ENCODE peak calls at places on chromosome 17, in seven cellular contexts. I, E, V, P, Q, L and O are unnamed samples.

GRCh38 chr17:38464251-38464722 is 36.0 kb downstream of the ARHGAP23 start:
- DNase-seq in V (no peak), Q (no peak), E (no peak), P (no peak), L (peak; percentile 34), I (peak; percentile 72), O (peak; percentile 16)

GRCh38 chr17:38428643-38429371 is 543 bp downstream of the ARHGAP23 start:
- DNase-seq in L (peak; percentile 60), E (peak; percentile 50), Q (peak; percentile 69), P (no peak), V (no peak), I (peak; percentile 68), O (no peak)

GRCh38 chr17:51056813-51057510 is 63.7 kb downstream of the SPAG9 start:
- DNase-seq in Q (peak; percentile 62), L (peak; percentile 99), V (peak; percentile 94), P (peak; percentile 87), E (peak; percentile 20), I (no peak), O (peak; percentile 32)

GRCh38 chr17:42075789-42076188 is 22.5 kb downstream of the ZNF385C start:
- DNase-seq in L (no peak), P (no peak), I (no peak), Q (no peak), E (no peak), V (no peak), O (no peak)

GRCh38 chr17:40596261-40596919 is 31.1 kb upstream of the CCR7 start:
- DNase-seq in I (no peak), Q (no peak), P (no peak), L (no peak), E (no peak), V (no peak), O (no peak)

GRCh38 chr17:3710951-3711383 is 12.7 kb upstream of the HASPIN start:
- DNase-seq in P (no peak), L (peak; percentile 73), V (peak; percentile 40), E (no peak), Q (peak; percentile 96), I (no peak), O (peak; percentile 85)

GRCh38 chr17:49926886-49927285 is 42.1 kb upstream of the DLX4 start:
- DNase-seq in P (no peak), L (peak; percentile 6), E (no peak), Q (no peak), I (peak; percentile 75), V (no peak), O (no peak)

GRCh38 chr17:48375356-48375755 is 54.7 kb downstream of the SKAP1 start:
- DNase-seq in Q (no peak), V (no peak), P (no peak), E (no peak), L (peak; percentile 58), I (no peak), O (no peak)

GRCh38 chr17:74840500-74840899 is 19.2 kb downstream of the GRIN2C start:
- DNase-seq in I (no peak), Q (no peak), P (no peak), E (no peak), V (no peak), L (no peak), O (no peak)

GRCh38 chr17:74842146-74842598 is 17.5 kb downstream of the GRIN2C start:
- DNase-seq in Q (no peak), E (no peak), I (no peak), V (no peak), P (no peak), L (peak; percentile 7), O (no peak)

GRCh38 chr17:74840989-74841666 is 18.6 kb downstream of the GRIN2C start:
- DNase-seq in V (peak; percentile 24), Q (no peak), P (no peak), E (no peak), L (peak; percentile 27), I (peak; percentile 69), O (no peak)

GRCh38 chr17:74843352-74843627 is 16.4 kb downstream of the GRIN2C start:
- DNase-seq in V (no peak), L (no peak), E (no peak), I (no peak), Q (no peak), P (no peak), O (no peak)

DNA sequence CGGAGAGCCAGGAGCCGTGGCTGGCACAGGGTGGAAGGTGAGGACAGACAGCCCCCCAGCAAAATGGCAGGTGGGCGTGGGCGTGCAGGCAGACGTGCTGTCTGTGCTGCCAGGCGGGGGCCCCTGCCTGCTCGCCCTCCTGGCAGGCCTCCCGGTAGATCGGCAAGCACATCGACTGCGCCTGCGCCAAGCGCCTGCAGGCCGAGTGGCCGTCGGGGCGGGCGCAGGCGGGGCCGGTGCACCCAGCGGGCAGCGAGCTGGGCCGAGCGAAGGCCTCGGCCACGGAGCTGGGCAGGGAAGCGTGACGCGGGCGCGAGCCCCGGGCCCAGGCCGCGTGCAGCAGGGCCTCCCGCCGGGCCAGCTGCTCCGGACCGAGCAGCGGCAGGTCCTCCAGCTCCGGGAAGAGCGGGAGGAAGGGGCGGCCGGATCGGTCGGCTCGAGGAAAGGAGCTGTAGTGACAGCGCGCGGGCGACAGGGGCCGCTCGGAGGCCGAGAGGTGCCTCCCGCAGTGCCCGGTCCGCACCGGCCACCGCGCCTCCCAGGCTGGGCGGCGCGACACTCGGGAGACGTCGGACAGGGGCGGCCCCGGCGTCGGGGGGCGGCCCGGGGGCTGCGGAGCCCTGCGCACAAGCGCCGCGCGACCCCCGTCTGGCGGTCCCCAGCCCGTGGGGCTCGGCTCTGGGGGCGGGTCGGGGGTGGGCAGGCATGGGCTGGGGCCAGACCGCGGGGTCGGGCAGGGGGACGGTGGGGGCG is 16.9 kb downstream of the GRIN2C start:
- DNase-seq in P (no peak), V (peak; percentile 16), E (peak; percentile 82), I (peak; percentile 83), Q (peak; percentile 27), L (peak; percentile 51), O (peak; percentile 81)
- TF ChIP-seq CTCF in P (peak; percentile 40), V (peak; percentile 55), E (peak; percentile 44), I (peak; percentile 72), Q (no peak), L (peak; percentile 29), O (peak; percentile 43)

GRCh38 chr17:161481-161880 is 20.0 kb downstream of the DOC2B start:
- DNase-seq in E (no peak), P (no peak), Q (no peak), I (no peak), L (no peak), V (no peak), O (no peak)

GRCh38 chr17:164536-165235 is 16.8 kb downstream of the DOC2B start:
- DNase-seq in L (peak; percentile 36), Q (no peak), I (no peak), P (no peak), V (peak; percentile 51), E (peak; percentile 68), O (peak; percentile 59)

GRCh38 chr17:162689-163088 is 18.8 kb downstream of the DOC2B start:
- DNase-seq in Q (no peak), V (no peak), I (no peak), L (no peak), E (no peak), P (no peak), O (no peak)

GRCh38 chr17:165939-166338 is 15.5 kb downstream of the DOC2B start:
- DNase-seq in E (no peak), P (no peak), V (no peak), Q (no peak), I (no peak), L (no peak), O (no peak)

DNA sequence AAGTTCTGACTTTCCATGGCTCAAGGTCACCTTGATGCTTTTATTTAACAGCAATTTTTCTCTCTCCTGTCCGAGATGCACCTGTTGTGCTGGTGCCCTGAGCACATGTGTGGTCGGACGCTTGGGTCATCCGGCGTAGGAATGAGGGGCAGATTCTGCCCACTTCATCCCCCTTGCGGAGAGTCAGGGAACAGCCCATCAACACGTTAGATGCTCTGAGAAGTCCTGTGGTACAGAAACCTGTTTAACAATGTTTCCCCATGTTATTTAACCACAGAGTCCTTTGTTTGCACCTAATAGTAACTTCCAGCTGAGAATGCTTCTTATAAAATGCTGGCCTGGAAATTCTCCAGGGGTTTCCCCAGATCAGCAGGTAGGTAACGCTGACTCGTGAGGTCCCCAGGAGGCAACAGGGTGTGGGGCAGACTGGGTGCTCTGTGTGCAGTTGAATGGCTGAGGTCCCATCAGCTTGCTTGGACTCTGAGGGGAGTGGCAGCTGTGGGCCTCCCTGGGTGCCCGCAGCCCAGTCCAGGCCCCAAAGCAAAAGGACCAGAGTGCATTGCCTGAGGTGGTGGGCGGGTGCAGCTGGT is 17.8 kb downstream of the DOC2B start:
- DNase-seq in I (no peak), Q (peak; percentile 42), L (no peak), V (no peak), P (no peak), E (no peak), O (no peak)
- TF ChIP-seq CTCF in I (no peak), Q (peak; percentile 62), L (peak; percentile 4), V (peak; percentile 36), P (peak; percentile 31), E (peak; percentile 37), O (no peak)

DNA sequence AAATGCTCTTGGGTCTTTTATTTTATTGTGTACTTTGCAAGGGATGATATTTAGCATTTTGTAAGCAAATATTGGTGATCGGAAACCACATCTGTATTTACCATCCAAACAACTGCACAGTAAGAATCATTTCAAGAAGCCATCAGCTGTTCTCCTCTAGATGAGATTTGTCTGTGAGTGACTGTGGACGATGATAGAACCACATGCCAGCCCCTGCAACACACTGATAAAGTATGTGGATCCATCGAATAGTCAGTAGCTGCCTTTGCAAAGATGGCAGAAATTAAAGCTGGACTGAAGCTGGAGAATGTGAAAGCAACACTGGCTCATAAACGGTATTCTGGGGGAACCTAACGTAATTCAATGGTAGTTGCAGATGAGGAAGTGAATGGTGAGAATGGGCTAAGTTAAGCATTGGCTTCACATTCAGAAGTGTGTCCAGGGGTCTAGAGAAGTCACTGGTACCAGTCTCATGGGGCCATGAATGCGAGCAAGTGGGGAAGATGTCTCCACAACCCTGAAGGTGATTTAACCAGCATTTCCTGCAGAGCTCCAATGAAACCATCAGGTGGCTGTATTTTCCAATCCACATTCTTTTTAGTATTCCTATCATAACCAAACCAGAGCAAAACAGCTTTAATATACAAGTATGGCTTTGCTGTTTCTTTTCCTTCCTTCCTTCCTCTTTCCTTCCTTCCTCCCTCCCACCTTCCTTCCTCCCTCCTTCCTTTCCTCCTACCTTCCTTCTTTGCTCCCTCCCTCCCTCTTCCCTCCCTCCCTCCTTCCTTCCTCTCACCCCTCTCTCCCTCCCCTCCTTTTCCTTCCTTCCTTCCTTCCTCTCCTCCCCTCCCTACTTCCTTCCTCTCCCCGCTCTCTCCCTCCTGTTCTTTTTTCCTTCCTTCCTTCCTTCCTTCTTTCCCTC is 169.4 kb downstream of the ABCA8 start:
- DNase-seq in I (no peak), L (no peak), E (no peak), P (no peak), V (no peak), Q (no peak), O (no peak)
- TF ChIP-seq CTCF in I (no peak), L (no peak), E (no peak), P (no peak), V (no peak), Q (no peak), O (no peak)

GRCh38 chr17:64940055-64940454 is 20.8 kb upstream of the LRRC37A3 start:
- DNase-seq in L (no peak), I (no peak), E (no peak), P (no peak), Q (no peak), V (no peak), O (no peak)

GRCh38 chr17:64941761-64942160 is 22.5 kb upstream of the LRRC37A3 start:
- DNase-seq in P (no peak), L (no peak), V (no peak), Q (no peak), E (no peak), I (no peak), O (no peak)

GRCh38 chr17:64938290-64938689 is 19.0 kb upstream of the LRRC37A3 start:
- DNase-seq in E (no peak), Q (no peak), I (no peak), L (no peak), P (no peak), V (no peak), O (no peak)

GRCh38 chr17:64941045-64941444 is 21.8 kb upstream of the LRRC37A3 start:
- DNase-seq in E (no peak), V (no peak), P (no peak), Q (no peak), L (no peak), I (no peak), O (no peak)

GRCh38 chr17:64938925-64939474 is 19.7 kb upstream of the LRRC37A3 start:
- DNase-seq in V (peak; percentile 25), E (peak; percentile 71), L (no peak), Q (peak; percentile 36), P (no peak), I (peak; percentile 48), O (peak; percentile 58)
- TF ChIP-seq CTCF in V (peak; percentile 82), E (peak; percentile 62), L (peak; percentile 59), Q (peak; percentile 84), P (peak; percentile 61), I (peak; percentile 57), O (peak; percentile 93)